ENCODE peak calls at places on chromosomes 6 and 20, in nine cellular contexts. E is left ventricle myocardium inferior, T is Panc1, Q is PC-3, X is HCT116, H is esophagus squamous epithelium, D is psoas muscle, S is hepatocyte, B is Peyer's patch. W is an unnamed sample.

GRCh38 chr6:21753571-21754108 is 160.1 kb downstream of the SOX4 start:
- DNase-seq in E (no peak), T (no peak), Q (peak; percentile 58), X (no peak), H (no peak), D (no peak), S (no peak), B (no peak), W (no peak)

GRCh38 chr20:17680128-17680835 is 1.8 kb downstream of the RRBP1 start:
- DNase-seq in E (peak; percentile 43), T (peak; percentile 22), Q (peak; percentile 80), X (no peak), H (no peak), D (peak; percentile 58), S (peak; percentile 78), B (peak; percentile 80), W (no peak)

GRCh38 chr20:44038681-44039123 is 124.0 kb downstream of the TOX2 start:
- DNase-seq in E (no peak), T (no peak), Q (no peak), X (no peak), H (no peak), D (no peak), S (no peak), B (no peak), W (no peak)

GRCh38 chr20:47768016-47768953 is 17.0 kb downstream of the SULF2 start:
- DNase-seq in E (peak; percentile 36), T (no peak), Q (no peak), X (no peak), H (no peak), D (no peak), S (no peak), B (peak; percentile 58), W (no peak)

GRCh38 chr6:14754636-14755513 is 491.0 kb upstream of the JARID2 start:
- DNase-seq in E (no peak), T (no peak), Q (no peak), X (no peak), H (no peak), D (no peak), S (no peak), B (no peak), W (no peak)

GRCh38 chr6:118930680-118931079 is 4.3 kb downstream of the MCM9 start:
- DNase-seq in E (no peak), T (no peak), Q (no peak), X (no peak), H (no peak), D (no peak), S (no peak), B (no peak), W (no peak)

GRCh38 chr6:139679516-139680179 is 305.2 kb upstream of the CITED2 start:
- DNase-seq in E (no peak), T (peak; percentile 18), Q (peak; percentile 66), X (no peak), H (no peak), D (no peak), S (no peak), B (no peak), W (no peak)

GRCh38 chr6:31474871-31475286 is 23.1 kb upstream of the MICB start:
- DNase-seq in E (no peak), T (no peak), Q (no peak), X (no peak), H (no peak), D (no peak), S (no peak), B (peak; percentile 41), W (no peak)

GRCh38 chr6:128350416-128351254 is 169.8 kb downstream of the PTPRK start:
- DNase-seq in E (no peak), T (no peak), Q (peak; percentile 55), X (no peak), H (no peak), D (no peak), S (peak; percentile 18), B (no peak), W (no peak)

GRCh38 chr20:51434556-51435256 is 107.8 kb downstream of the NFATC2 start:
- DNase-seq in E (no peak), T (no peak), Q (peak; percentile 84), X (peak; percentile 54), H (no peak), D (no peak), S (no peak), B (no peak), W (no peak)

GRCh38 chr6:148530976-148531375 is 188.3 kb downstream of the SASH1 start:
- DNase-seq in E (no peak), T (no peak), Q (no peak), X (no peak), H (no peak), D (no peak), S (no peak), B (no peak), W (no peak)

GRCh38 chr6:25876203-25876602 is 2.2 kb upstream of the SLC17A3 start:
- DNase-seq in E (no peak), T (no peak), Q (no peak), X (no peak), H (no peak), D (no peak), S (no peak), B (no peak), W (no peak)

GRCh38 chr6:35811699-35811995 is 6.5 kb downstream of the LHFPL5 start:
- DNase-seq in E (no peak), T (no peak), Q (no peak), X (no peak), H (no peak), D (no peak), S (no peak), B (no peak), W (no peak)

GRCh38 chr6:135182993-135183531 is 2.0 kb downstream of the MYB start:
- DNase-seq in E (no peak), T (no peak), Q (peak; percentile 39), X (no peak), H (no peak), D (no peak), S (peak; percentile 58), B (peak; percentile 88), W (peak; percentile 55)

GRCh38 chr6:16523550-16524379 is 237.5 kb downstream of the ATXN1 start:
- DNase-seq in E (no peak), T (no peak), Q (no peak), X (no peak), H (no peak), D (no peak), S (no peak), B (no peak), W (no peak)

GRCh38 chr20:63598479-63599395 is 24.7 kb upstream of the HELZ2 start:
- DNase-seq in E (no peak), T (no peak), Q (no peak), X (no peak), H (no peak), D (no peak), S (no peak), B (no peak), W (no peak)

GRCh38 chr20:63599396-63600050 is 25.5 kb upstream of the HELZ2 start:
- DNase-seq in E (no peak), T (no peak), Q (no peak), X (no peak), H (no peak), D (no peak), S (no peak), B (no peak), W (no peak)

GRCh38 chr20:63595416-63596127 is 21.5 kb upstream of the HELZ2 start:
- DNase-seq in E (no peak), T (no peak), Q (no peak), X (no peak), H (no peak), D (no peak), S (no peak), B (no peak), W (no peak)

GRCh38 chr20:63596423-63596822 is 22.4 kb upstream of the HELZ2 start:
- DNase-seq in E (no peak), T (no peak), Q (no peak), X (no peak), H (no peak), D (no peak), S (no peak), B (no peak), W (no peak)

GRCh38 chr20:63597651-63598478 is 23.8 kb upstream of the HELZ2 start:
- DNase-seq in E (no peak), T (no peak), Q (no peak), X (no peak), H (no peak), D (no peak), S (no peak), B (no peak), W (no peak)
- H3K27me3 ChIP-seq in E (no peaks in the 10 kb centered on the region), T (no peaks in the 10 kb centered on the region), Q (no peaks in the 10 kb centered on the region), X (no peaks in the 10 kb centered on the region), H (no peaks in the 10 kb centered on the region), D (no peaks in the 10 kb centered on the region), S (no peaks in the 10 kb centered on the region), B (no peaks in the 10 kb centered on the region), W (no peaks in the 10 kb centered on the region)

GRCh38 chr6:37407948-37408347 is 25.1 kb upstream of the CMTR1 start:
- DNase-seq in E (no peak), T (no peak), Q (no peak), X (no peak), H (no peak), D (no peak), S (no peak), B (no peak), W (no peak)
- H3K27ac ChIP-seq in E (no peak overlapping the region), T (no peak overlapping the region), Q (no peak overlapping the region), X (no peak overlapping the region), H (no peak overlapping the region), D (no peak overlapping the region), S (no peak overlapping the region), B (no peak overlapping the region), W (no peak overlapping the region)

GRCh38 chr6:367891-368630 is 23.5 kb upstream of the IRF4 start:
- DNase-seq in E (no peak), T (no peak), Q (no peak), X (no peak), H (no peak), D (no peak), S (no peak), B (no peak), W (no peak)
- H3K9me3 ChIP-seq in E (peaks cover 13% of the 10 kb centered on the region), T (peaks cover 5% of the 10 kb centered on the region), Q (no peaks in the 10 kb centered on the region), X (peaks cover 14% of the 10 kb centered on the region), H (no peaks in the 10 kb centered on the region), D (peaks cover 8% of the 10 kb centered on the region), S (no peaks in the 10 kb centered on the region), B (no peaks in the 10 kb centered on the region), W (no peaks in the 10 kb centered on the region)

GRCh38 chr6:33191383-33192104 is 723 bp downstream of the COL11A2 start:
- DNase-seq in E (peak; percentile 39), T (no peak), Q (no peak), X (no peak), H (no peak), D (no peak), S (no peak), B (no peak), W (no peak)

GRCh38 chr6:33189625-33190024 is 2.6 kb downstream of the COL11A2 start:
- DNase-seq in E (no peak), T (no peak), Q (no peak), X (no peak), H (no peak), D (no peak), S (no peak), B (no peak), W (no peak)

GRCh38 chr6:33192105-33192646 is at the start of gene COL11A2:
- DNase-seq in E (no peak), T (no peak), Q (no peak), X (no peak), H (no peak), D (no peak), S (no peak), B (no peak), W (no peak)

GRCh38 chr6:33189164-33189563 is 3.1 kb downstream of the COL11A2 start:
- DNase-seq in E (no peak), T (no peak), Q (no peak), X (no peak), H (no peak), D (no peak), S (no peak), B (no peak), W (no peak)

GRCh38 chr6:33190504-33191107 is 1.7 kb downstream of the COL11A2 start:
- DNase-seq in E (no peak), T (no peak), Q (no peak), X (no peak), H (no peak), D (no peak), S (no peak), B (no peak), W (no peak)
- H3K27me3 ChIP-seq in E (peaks cover 6% of the 10 kb centered on the region), T (no peaks in the 10 kb centered on the region), Q (no peaks in the 10 kb centered on the region), X (no peaks in the 10 kb centered on the region), H (peaks cover 12% of the 10 kb centered on the region), D (no peaks in the 10 kb centered on the region), S (peaks cover 20% of the 10 kb centered on the region), B (peaks cover 9% of the 10 kb centered on the region), W (peaks cover 15% of the 10 kb centered on the region)

W was measured in CD4-positive, alpha-beta T cell.